ENCODE peak calls at places on chromosome X, in four cellular contexts. V is kidney epithelial cell, Z is suprapubic skin, G is stomach. S is an unnamed sample.

GRCh38 chrX:149398027-149398426 is 107.1 kb downstream of the IDS start:
- DNase-seq in V (no peak), G (no peak), Z (no peak), S (no peak)

GRCh38 chrX:108558217-108558616 is 118.6 kb downstream of the COL4A5 start:
- DNase-seq in Z (no peak), V (no peak), G (no peak), S (no peak)

GRCh38 chrX:1213971-1214370 is 1.5 kb upstream of the CRLF2 start:
- DNase-seq in Z (no peak), V (no peak), G (no peak), S (no peak)

GRCh38 chrX:45850197-45850774 is 649.6 kb upstream of the DIPK2B start:
- DNase-seq in V (no peak), Z (no peak), G (no peak), S (no peak)

GRCh38 chrX:22037911-22038537 is 5.9 kb downstream of the PHEX start:
- DNase-seq in Z (no peak), G (no peak), V (no peak), S (no peak)

GRCh38 chrX:115642895-115643530 is 82.0 kb downstream of the PLS3 start:
- DNase-seq in Z (no peak), G (peak), V (no peak), S (peak)

GRCh38 chrX:39839371-39839770 is 258.4 kb downstream of the BCOR start:
- DNase-seq in Z (no peak), V (no peak), G (no peak), S (no peak)

GRCh38 chrX:3659761-3660160 is 53.7 kb downstream of the PRKX start:
- DNase-seq in G (no peak), V (no peak), Z (no peak), S (no peak)

GRCh38 chrX:40953369-40953768 is 131.9 kb upstream of the USP9X start:
- DNase-seq in Z (no peak), G (no peak), V (no peak), S (no peak)

GRCh38 chrX:56025872-56026571 is 206.1 kb upstream of the KLF8 start:
- DNase-seq in G (no peak), V (no peak), Z (no peak), S (no peak)

GRCh38 chrX:107542500-107542899 is 85.8 kb upstream of the PRPS1 start:
- DNase-seq in G (peak), V (no peak), Z (no peak), S (no peak)

GRCh38 chrX:2485460-2485753 is 15.4 kb downstream of the DHRSX start:
- DNase-seq in G (no peak), Z (no peak), V (no peak), S (peak)

GRCh38 chrX:11756354-11757318 is 1.4 kb upstream of the MSL3 start:
- DNase-seq in V (no peak), Z (no peak), G (no peak), S (no peak)

GRCh38 chrX:25534096-25534495 is 518.3 kb upstream of the ARX start:
- DNase-seq in V (no peak), G (no peak), Z (no peak), S (no peak)

GRCh38 chrX:70033348-70033747 is 16.4 kb downstream of the AWAT2 start:
- DNase-seq in Z (no peak), V (no peak), G (peak), S (no peak)

GRCh38 chrX:111928457-111928856 is 52.5 kb downstream of the TRPC5OS start:
- DNase-seq in G (no peak), V (no peak), Z (no peak), S (no peak)

GRCh38 chrX:118745570-118745969 is 18.2 kb downstream of the IL13RA1 start:
- DNase-seq in Z (no peak), G (no peak), V (no peak), S (no peak)

GRCh38 chrX:132956421-132957210 is 1.8 kb downstream of the HS6ST2 start:
- DNase-seq in V (no peak), G (no peak), Z (no peak), S (no peak)

GRCh38 chrX:46803140-46803539 is 33.7 kb upstream of the RP2 start:
- DNase-seq in V (no peak), G (no peak), Z (no peak), S (no peak)

GRCh38 chrX:120262781-120263719 is 12.4 kb downstream of the ZBTB33 start:
- DNase-seq in Z (no peak), V (no peak), G (no peak), S (no peak)

GRCh38 chrX:13087322-13088154 is 43.1 kb upstream of the FAM9C start:
- DNase-seq in Z (no peak), G (no peak), V (peak), S (no peak)

GRCh38 chrX:22276781-22277180 is 4.1 kb downstream of the CBLL2 start:
- DNase-seq in V (no peak), Z (no peak), G (no peak), S (no peak)

GRCh38 chrX:153226344-153227190 is 47.5 kb downstream of the MAGEA1 start:
- DNase-seq in G (no peak), Z (no peak), V (peak), S (peak)

GRCh38 chrX:154819771-154820341 is 14.6 kb upstream of the MPP1 start:
- DNase-seq in V (no peak), Z (no peak), G (no peak), S (no peak)

GRCh38 chrX:1391370-1391706 is 575 bp downstream of the SLC25A6 start:
- DNase-seq in Z (no peak), G (no peak), V (no peak), S (no peak)

GRCh38 chrX:72094894-72095293 is 36.8 kb downstream of the RTL5 start:
- DNase-seq in G (peak), V (no peak), Z (no peak), S (no peak)

GRCh38 chrX:22526339-22526738 is 253.6 kb downstream of the CBLL2 start:
- DNase-seq in G (no peak), Z (no peak), V (peak), S (no peak)

GRCh38 chrX:39519566-39520301 is 578.0 kb downstream of the BCOR start:
- DNase-seq in Z (no peak), G (no peak), V (no peak), S (no peak)

GRCh38 chrX:143094501-143095110 is 68.9 kb downstream of the SPANXN4 start:
- DNase-seq in V (no peak), G (no peak), Z (no peak), S (no peak)

GRCh38 chrX:48509245-48509590 is 426 bp downstream of the PORCN start:
- DNase-seq in G (no peak), Z (no peak), V (no peak), S (no peak)

GRCh38 chrX:112867570-112867969 is 26.9 kb upstream of the AMOT start:
- DNase-seq in G (no peak), Z (no peak), V (no peak), S (no peak)

GRCh38 chrX:83658731-83659130 is 150.6 kb downstream of the POU3F4 start:
- DNase-seq in V (no peak), Z (no peak), G (no peak), S (no peak)
- TF ChIP-seq CTCF in V (no peak), Z (no peak), G (no peak), S (no peak)

GRCh38 chrX:14356401-14356800 is 172.9 kb upstream of the GLRA2 start:
- DNase-seq in G (no peak), V (no peak), Z (no peak), S (no peak)
- TF ChIP-seq CTCF in G (no peak), V (no peak), Z (no peak), S (no peak)

DNA sequence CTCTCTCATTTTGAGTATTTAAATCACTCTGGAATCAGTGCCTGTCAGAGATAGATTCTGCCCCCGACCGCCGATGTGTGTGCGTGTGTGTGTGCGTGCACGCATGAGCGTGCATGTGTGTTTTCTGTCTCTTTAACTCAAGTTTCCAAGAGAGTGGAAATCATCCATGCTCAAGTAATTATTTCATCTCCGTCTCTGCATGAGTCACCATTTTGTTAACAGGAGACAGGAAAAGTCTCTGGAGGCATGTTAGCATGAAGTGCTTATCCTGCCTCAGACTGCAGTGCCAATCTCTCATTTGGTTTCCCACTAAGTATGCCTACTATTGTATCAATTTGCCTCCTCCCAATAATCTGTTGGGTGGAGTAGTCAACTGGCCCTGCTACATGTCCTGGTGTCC is 182.9 kb upstream of the NHS start:
- DNase-seq in V (no peak), Z (no peak), G (no peak), S (no peak)
- TF ChIP-seq CTCF in V (no peak), Z (no peak), G (no peak), S (no peak)

GRCh38 chrX:17550011-17550410 is 175.0 kb downstream of the NHS start:
- DNase-seq in Z (no peak), V (no peak), G (no peak), S (no peak)
- TF ChIP-seq CTCF in Z (no peak), V (no peak), G (no peak), S (no peak)

S was measured in HFF-Myc.